ENCODE peak calls at places on chromosomes 2 and 18, in five cellular contexts. S is DMS 273 treated with DMSO at 0.1 percent for 48 hours, J is T47D, P is retina, N is COR-L47. I is an unnamed sample.

GRCh38 chr18:23437357-23438045 is 15.6 kb upstream of the RIOK3 start:
- DNase-seq in S (peak), J (peak), P (peak), N (peak), I (peak)

GRCh38 chr2:17747684-17748452 is 5.7 kb downstream of the SMC6 start:
- DNase-seq in S (no peak), J (no peak), P (no peak), N (no peak), I (no peak)

GRCh38 chr2:126891681-126892500 is 6.8 kb upstream of the TEX51 start:
- DNase-seq in S (peak), J (no peak), P (no peak), N (peak), I (no peak)

GRCh38 chr2:28297531-28297930 is 95.1 kb upstream of the FOSL2 start:
- DNase-seq in S (no peak), J (no peak), P (no peak), N (no peak), I (no peak)

GRCh38 chr2:223688094-223688835 is 86.1 kb upstream of the SCG2 start:
- DNase-seq in S (no peak), J (no peak), P (peak), N (peak), I (no peak)

GRCh38 chr2:172211507-172211906 is 108.8 kb upstream of the DLX2 start:
- DNase-seq in S (no peak), J (no peak), P (no peak), N (no peak), I (no peak)

GRCh38 chr2:237553959-237554358 is 12.4 kb upstream of the PRLH start:
- DNase-seq in S (no peak), J (no peak), P (no peak), N (no peak), I (no peak)

GRCh38 chr2:234026693-234027254 is 23.7 kb upstream of the SPP2 start:
- DNase-seq in S (no peak), J (no peak), P (no peak), N (no peak), I (no peak)

GRCh38 chr2:169363570-169364150 is 1.3 kb upstream of the LRP2 start:
- DNase-seq in S (no peak), J (no peak), P (peak), N (peak), I (peak)

GRCh38 chr2:180979086-180979934 is 1.1 kb upstream of the UBE2E3 start:
- DNase-seq in S (no peak), J (no peak), P (no peak), N (no peak), I (peak)

GRCh38 chr2:65317841-65318240 is 90.2 kb downstream of the ACTR2 start:
- DNase-seq in S (no peak), J (no peak), P (no peak), N (no peak), I (no peak)

GRCh38 chr2:136327162-136327852 is 209.4 kb upstream of the CXCR4 start:
- DNase-seq in S (no peak), J (no peak), P (peak), N (peak), I (no peak)

GRCh38 chr2:227539465-227539956 is 59.2 kb upstream of the SCYGR2 start:
- DNase-seq in S (no peak), J (no peak), P (no peak), N (no peak), I (no peak)

GRCh38 chr2:85135066-85135914 is 2.1 kb downstream of the TCF7L1 start:
- DNase-seq in S (no peak), J (no peak), P (peak), N (no peak), I (no peak)

GRCh38 chr2:61671561-61672315 is 133.6 kb upstream of the XPO1 start:
- DNase-seq in S (no peak), J (no peak), P (no peak), N (no peak), I (no peak)

GRCh38 chr2:5367321-5367720 is 324.9 kb upstream of the SOX11 start:
- DNase-seq in S (no peak), J (no peak), P (no peak), N (no peak), I (no peak)

GRCh38 chr2:156199588-156199987 is 132.9 kb downstream of the NR4A2 start:
- DNase-seq in S (no peak), J (no peak), P (no peak), N (no peak), I (no peak)

GRCh38 chr2:10918661-10919414 is 7.1 kb downstream of the KCNF1 start:
- DNase-seq in S (no peak), J (no peak), P (no peak), N (peak), I (no peak)

GRCh38 chr18:69845588-69846506 is 101.8 kb downstream of the CD226 start:
- DNase-seq in S (peak), J (no peak), P (no peak), N (peak), I (no peak)

GRCh38 chr2:241762321-241762932 is 14.2 kb upstream of the GAL3ST2 start:
- DNase-seq in S (no peak), J (no peak), P (no peak), N (no peak), I (no peak)

GRCh38 chr18:48719988-48720654 is 181.3 kb downstream of the CTIF start:
- DNase-seq in S (no peak), J (no peak), P (peak), N (no peak), I (peak)

GRCh38 chr2:236178921-236179652 is 10.9 kb upstream of the GBX2 start:
- DNase-seq in S (no peak), J (no peak), P (peak), N (no peak), I (no peak)

GRCh38 chr2:11750422-11750821 is 4.0 kb downstream of the LPIN1 start:
- DNase-seq in S (no peak), J (no peak), P (no peak), N (no peak), I (no peak)

GRCh38 chr2:64204006-64204632 is 59.9 kb upstream of the PELI1 start:
- DNase-seq in S (no peak), J (no peak), P (peak), N (no peak), I (peak)

GRCh38 chr18:77207540-77207939 is 42.1 kb upstream of the GALR1 start:
- DNase-seq in S (peak), J (no peak), P (peak), N (peak), I (peak)

GRCh38 chr2:173048901-173049661 is 26.6 kb upstream of the MAP3K20 start:
- DNase-seq in S (peak), J (no peak), P (no peak), N (no peak), I (peak)

GRCh38 chr2:37098416-37099118 is 14.2 kb downstream of the GPATCH11 start:
- DNase-seq in S (no peak), J (no peak), P (no peak), N (no peak), I (no peak)

GRCh38 chr2:161020437-161020836 is 139.8 kb upstream of the TANK start:
- DNase-seq in S (no peak), J (no peak), P (no peak), N (no peak), I (no peak)

I was measured in GM03348.